ENCODE peak calls at places on chromosomes 5 and 9, in four cellular contexts. O is activated B cell treated with CpG ODN at 0.5 μM for 24 hours, F is cardiac fibroblast, A is testis. D is an unnamed sample.
A peak's percentile ranks its signal among the peaks of the same experiment; 100 is the strongest.

GRCh38 chr9:4258321-4259093 is 41.4 kb downstream of the GLIS3 start:
- DNase-seq in O (no peak), F (no peak), A (no peak), D (no peak)

GRCh38 chr5:170758481-170758880 is 25.0 kb upstream of the GABRP start:
- DNase-seq in A (no peak), O (no peak), F (no peak), D (no peak)

GRCh38 chr9:11558043-11558442 is 945.2 kb upstream of the PTPRD start:
- DNase-seq in A (no peak), O (no peak), F (no peak), D (no peak)

GRCh38 chr5:138962619-138963370 is 87.7 kb upstream of the LRRTM2 start:
- DNase-seq in O (no peak), A (no peak), F (no peak), D (no peak)

GRCh38 chr5:43658499-43658898 is 55.5 kb downstream of the NNT start:
- DNase-seq in A (no peak), F (peak; percentile 27), O (no peak), D (no peak)

GRCh38 chr9:137569609-137570203 is 9.0 kb downstream of the DPH7 start:
- DNase-seq in F (no peak), O (no peak), A (no peak), D (no peak)

GRCh38 chr5:178986326-178986960 is 8.7 kb downstream of the GRM6 start:
- DNase-seq in F (no peak), O (no peak), A (no peak), D (no peak)

GRCh38 chr9:123929870-123930831 is at the start of gene DENND1A:
- DNase-seq in O (peak; percentile 86), A (peak; percentile 94), F (peak; percentile 94), D (peak; percentile 88)

GRCh38 chr5:40572947-40573346 is 106.8 kb upstream of the PTGER4 start:
- DNase-seq in A (no peak), O (no peak), F (peak; percentile 78), D (no peak)

GRCh38 chr9:18129809-18130334 is 344.1 kb upstream of the ADAMTSL1 start:
- DNase-seq in A (no peak), O (no peak), F (no peak), D (no peak)

GRCh38 chr5:159324097-159324760 is 6.1 kb downstream of the IL12B start:
- DNase-seq in F (peak; percentile 24), O (no peak), A (no peak), D (no peak)

GRCh38 chr5:158287643-158288228 is 428.8 kb upstream of the CLINT1 start:
- DNase-seq in F (peak; percentile 11), A (no peak), O (no peak), D (no peak)

GRCh38 chr9:69758001-69758730 is 1.6 kb downstream of the PTAR1 start:
- DNase-seq in A (no peak), O (no peak), F (peak; percentile 48), D (no peak)

GRCh38 chr5:6158974-6159863 is 219.1 kb downstream of the MED10 start:
- DNase-seq in O (no peak), A (no peak), F (peak; percentile 57), D (no peak)

GRCh38 chr9:128768581-128768980 is 3.1 kb downstream of the ZER1 start:
- DNase-seq in A (no peak), F (no peak), O (no peak), D (no peak)

GRCh38 chr5:10489810-10490426 is 48.2 kb downstream of the ROPN1L start:
- DNase-seq in A (no peak), O (no peak), F (peak; percentile 32), D (peak; percentile 68)

GRCh38 chr5:66807743-66808142 is 211.6 kb downstream of the MAST4 start:
- DNase-seq in O (no peak), A (no peak), F (peak; percentile 72), D (no peak)
- TF ChIP-seq CTCF in O (no peak), A (no peak), F (peak; percentile 63), D (no peak)

GRCh38 chr5:71653119-71653518 is 66.0 kb upstream of the CARTPT start:
- DNase-seq in A (no peak), F (peak; percentile 26), O (no peak), D (no peak)

GRCh38 chr5:71663570-71663969 is 55.5 kb upstream of the CARTPT start:
- DNase-seq in O (no peak), F (no peak), A (no peak), D (no peak)

GRCh38 chr5:71663166-71663565 is 55.9 kb upstream of the CARTPT start:
- DNase-seq in F (no peak), O (no peak), A (no peak), D (no peak)

GRCh38 chr5:71662381-71662780 is 56.7 kb upstream of the CARTPT start:
- DNase-seq in O (no peak), A (no peak), F (no peak), D (no peak)

DNA sequence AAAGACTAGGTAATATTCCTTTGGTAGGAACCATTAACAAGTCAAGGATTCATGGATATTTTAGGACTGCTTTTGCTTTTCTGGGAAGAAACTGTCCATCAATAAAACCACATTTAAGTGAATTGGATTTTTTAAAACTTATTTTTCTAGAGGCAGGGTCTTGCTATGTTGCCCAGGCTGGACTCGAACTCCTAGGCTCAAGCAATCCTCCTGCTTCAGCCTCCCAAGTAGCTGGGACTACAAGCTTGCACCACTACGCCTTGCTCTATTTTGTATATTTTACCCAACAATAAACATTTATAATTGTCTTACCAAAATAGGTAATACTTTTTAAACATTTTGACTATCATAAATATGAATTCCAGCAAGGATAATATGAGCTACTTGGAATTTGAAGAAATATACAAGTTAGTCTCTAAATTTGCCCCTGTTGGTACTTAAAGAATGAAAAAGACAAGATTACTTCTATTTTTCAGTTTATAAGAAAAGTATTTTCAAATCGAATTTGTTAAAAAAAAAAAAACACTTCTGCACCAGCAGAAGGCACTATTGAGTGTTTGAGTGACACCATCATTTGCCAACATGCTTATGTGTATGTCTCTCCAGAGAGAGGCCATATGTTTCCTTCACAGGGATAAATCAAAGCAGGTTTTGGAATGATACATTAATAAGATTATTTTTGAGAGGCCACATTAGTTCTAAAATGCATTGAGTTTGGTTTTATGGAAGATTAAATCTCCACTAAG is 60.0 kb upstream of the CARTPT start:
- DNase-seq in O (no peak), F (peak; percentile 10), A (no peak), D (no peak)
- TF ChIP-seq CTCF in O (no peak), F (no peak), A (no peak), D (no peak)

GRCh38 chr5:135566422-135567416 is 12.1 kb downstream of the CXCL14 start:
- DNase-seq in F (no peak), A (no peak), O (no peak), D (no peak)
- TF ChIP-seq CTCF in F (no peak), A (no peak), O (no peak), D (peak; percentile 69)

DNA sequence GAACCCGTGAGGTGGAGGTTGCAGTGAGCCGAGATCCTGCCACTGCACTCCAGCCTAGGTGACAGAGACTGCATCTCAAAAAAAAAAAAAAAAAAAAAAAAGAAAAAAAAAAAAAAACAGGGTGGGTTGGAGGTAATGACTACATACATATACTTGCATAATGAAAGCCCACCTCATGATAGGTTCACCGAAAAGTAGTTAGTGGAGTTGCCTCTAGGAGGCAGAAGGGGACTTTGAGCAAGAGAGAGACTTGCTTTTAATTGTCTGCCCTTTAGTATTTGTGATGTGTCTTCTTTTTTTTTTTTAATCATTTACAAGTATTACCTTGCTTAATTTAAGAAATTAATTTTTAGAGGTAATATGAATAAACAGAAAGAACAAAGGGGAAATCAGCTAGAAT is 99.8 kb downstream of the PPARGC1B start:
- DNase-seq in O (no peak), F (no peak), A (no peak), D (no peak)
- TF ChIP-seq CTCF in O (no peak), F (peak; percentile 20), A (no peak), D (no peak)

DNA sequence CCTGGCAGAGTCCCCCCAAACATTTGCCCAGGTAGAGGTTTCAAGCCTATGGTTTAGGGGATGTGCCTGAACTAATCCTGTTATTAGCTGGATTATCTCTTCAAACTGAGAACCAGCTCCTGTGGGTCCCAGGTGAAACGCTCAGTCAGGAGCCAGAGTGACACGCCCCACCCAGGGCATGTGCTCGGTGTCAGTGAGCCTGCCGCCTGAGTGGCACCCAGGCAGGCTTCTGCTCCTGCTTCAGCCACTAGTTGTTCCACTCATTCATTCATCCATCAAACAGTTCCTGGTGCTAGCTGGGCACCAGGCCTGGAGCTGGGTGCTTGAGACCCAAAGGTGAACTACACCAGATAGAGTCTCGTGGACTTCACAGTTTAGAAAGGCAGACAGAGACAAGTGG is 129.4 kb upstream of the PITX1 start:
- DNase-seq in A (no peak), O (no peak), F (no peak), D (no peak)
- TF ChIP-seq CTCF in A (no peak), O (no peak), F (no peak), D (no peak)

GRCh38 chr9:134161647-134162046 is 2.7 kb downstream of the RNU6ATAC start:
- DNase-seq in F (no peak), O (no peak), A (no peak), D (no peak)

GRCh38 chr9:134162926-134163373 is 1.4 kb downstream of the RNU6ATAC start:
- DNase-seq in O (no peak), F (no peak), A (peak; percentile 38), D (no peak)

GRCh38 chr9:134162212-134162775 is 2.1 kb downstream of the RNU6ATAC start:
- DNase-seq in F (no peak), O (no peak), A (no peak), D (no peak)

GRCh38 chr9:134164879-134165278 is 515 bp upstream of the RNU6ATAC start:
- DNase-seq in O (no peak), A (no peak), F (no peak), D (no peak)

DNA sequence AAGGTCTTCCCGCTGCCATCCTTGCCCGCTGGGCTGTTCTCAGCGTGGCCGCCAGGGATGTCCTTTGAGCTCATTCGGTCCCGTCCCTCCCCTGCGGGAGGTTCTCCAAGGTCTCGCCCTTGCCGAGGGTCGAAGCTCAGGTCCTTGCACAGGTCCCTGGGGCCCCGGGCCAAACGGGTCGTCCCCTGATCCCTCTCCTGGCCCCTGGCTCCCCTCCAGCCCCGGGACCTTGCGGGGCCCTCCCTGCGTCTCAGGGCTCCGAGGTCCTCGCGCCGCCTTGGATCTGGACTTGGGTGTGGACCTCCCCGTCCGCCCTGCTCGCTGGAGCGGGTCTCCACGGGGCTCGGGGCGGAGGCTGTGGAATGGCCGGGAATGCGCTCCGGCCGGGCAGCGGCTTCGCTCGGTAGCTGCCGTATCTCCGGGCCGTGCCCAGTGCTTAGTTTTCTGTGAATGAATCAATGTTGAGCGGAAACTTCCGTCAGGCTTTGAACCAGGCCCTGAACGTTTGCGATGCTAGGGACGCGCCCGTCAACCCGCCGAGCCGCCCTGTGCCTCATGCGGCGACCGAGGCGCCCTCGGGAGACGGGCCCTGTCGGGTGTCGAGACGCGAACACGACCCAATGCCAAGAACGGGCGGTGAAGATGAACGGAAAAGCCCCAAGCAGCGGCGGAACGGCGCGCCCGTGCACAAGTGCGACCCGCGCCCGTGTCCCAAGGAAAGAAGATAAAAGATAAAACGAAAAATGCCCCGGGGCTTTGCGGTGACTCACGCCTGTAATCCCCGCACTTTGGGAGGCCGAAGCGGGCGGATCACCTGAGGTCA is 779 bp downstream of the RNU6ATAC start:
- DNase-seq in O (peak; percentile 64), A (peak; percentile 62), F (peak; percentile 44), D (no peak)
- TF ChIP-seq CTCF in O (no peak), A (peak; percentile 25), F (peak; percentile 49), D (peak; percentile 77)

GRCh38 chr9:118336167-118336951 is 632.2 kb downstream of the TLR4 start:
- DNase-seq in O (no peak), A (no peak), F (no peak), D (no peak)

GRCh38 chr9:118326326-118326725 is 622.1 kb downstream of the TLR4 start:
- DNase-seq in A (no peak), O (no peak), F (no peak), D (no peak)

GRCh38 chr9:118331622-118332045 is 627.4 kb downstream of the TLR4 start:
- DNase-seq in A (no peak), F (peak; percentile 0), O (no peak), D (no peak)

GRCh38 chr9:118325757-118326156 is 621.6 kb downstream of the TLR4 start:
- DNase-seq in O (no peak), A (no peak), F (no peak), D (no peak)

GRCh38 chr9:118330191-118330986 is 626.2 kb downstream of the TLR4 start:
- DNase-seq in F (no peak), O (no peak), A (no peak), D (no peak)
- TF ChIP-seq CTCF in F (no peak), O (no peak), A (no peak), D (no peak)